ENCODE peak calls at places on chromosomes 16 and 17, in seven cellular contexts. D, T, H, K, R, W and C are unnamed samples. For H3K27me3, the result is how much of the 10 kb centered on the place peaks cover.

GRCh38 chr16:28587386-28587785 is 9.5 kb downstream of the SULT1A2 start:
- DNase-seq in K (no peak), R (no peak), H (no peak), D (no peak), T (no peak), W (no peak), C (no peak)

GRCh38 chr16:81645303-81645702 is 133.8 kb upstream of the PLCG2 start:
- DNase-seq in K (peak), R (no peak), D (peak), H (peak), T (no peak), W (no peak), C (no peak)

GRCh38 chr16:2689968-2690830 is 7.9 kb downstream of the KCTD5 start:
- DNase-seq in H (no peak), R (peak), T (no peak), K (no peak), W (no peak), D (no peak), C (no peak)

GRCh38 chr17:16926061-16926511 is 45.8 kb downstream of the TNFRSF13B start:
- DNase-seq in T (no peak), W (no peak), D (no peak), H (no peak), R (peak), K (peak), C (peak)

GRCh38 chr17:5780476-5780875 is 196.2 kb upstream of the NLRP1 start:
- DNase-seq in H (no peak), W (no peak), R (no peak), T (no peak), K (no peak), D (no peak), C (no peak)

GRCh38 chr17:64780096-64781012 is 118.2 kb upstream of the SMURF2 start:
- DNase-seq in K (peak), R (peak), T (peak), D (peak), W (peak), H (peak), C (peak)

GRCh38 chr17:76683921-76684745 is 26.6 kb downstream of the MXRA7 start:
- DNase-seq in R (no peak), W (peak), D (no peak), T (no peak), K (no peak), H (no peak), C (no peak)

GRCh38 chr16:4550587-4550986 is 5.6 kb upstream of the C16orf96 start:
- DNase-seq in R (no peak), T (no peak), D (no peak), W (no peak), K (no peak), H (no peak), C (no peak)

GRCh38 chr16:26012376-26012775 is 320.6 kb downstream of the HS3ST4 start:
- DNase-seq in D (no peak), H (no peak), T (no peak), W (no peak), K (no peak), R (no peak), C (no peak)

GRCh38 chr17:58679263-58680037 is 12.4 kb downstream of the TEX14 start:
- DNase-seq in H (no peak), D (no peak), T (peak), W (no peak), R (no peak), K (no peak), C (no peak)

GRCh38 chr16:27952811-27953210 is 110.7 kb downstream of the GSG1L start:
- DNase-seq in H (no peak), T (no peak), K (no peak), R (no peak), D (no peak), W (no peak), C (no peak)

GRCh38 chr16:86572616-86573015 is 5.7 kb upstream of the FOXL1 start:
- DNase-seq in D (no peak), H (no peak), K (no peak), W (no peak), R (no peak), T (no peak), C (no peak)

GRCh38 chr17:29625037-29625750 is 2.5 kb upstream of the CORO6 start:
- DNase-seq in W (no peak), T (peak), K (no peak), D (no peak), R (peak), H (no peak), C (no peak)

GRCh38 chr16:48450367-48450766 is 65.2 kb upstream of the SIAH1 start:
- DNase-seq in H (no peak), K (no peak), D (no peak), W (no peak), T (no peak), R (no peak), C (no peak)

GRCh38 chr16:75931970-75932369 is 205.7 kb upstream of the CPHXL start:
- DNase-seq in T (no peak), H (no peak), D (no peak), W (no peak), K (no peak), R (no peak), C (no peak)

GRCh38 chr16:1054660-1055556 is 17.6 kb upstream of the SSTR5 start:
- DNase-seq in W (peak), K (peak), D (peak), R (peak), H (peak), T (peak), C (peak)

GRCh38 chr16:14071576-14072271 is 605 bp downstream of the MRTFB start:
- DNase-seq in D (peak), K (no peak), R (no peak), W (no peak), T (peak), H (no peak), C (no peak)

GRCh38 chr16:84144301-84144858 is 597 bp downstream of the HSDL1 start:
- DNase-seq in D (peak), R (no peak), W (peak), T (peak), H (peak), K (peak), C (peak)

GRCh38 chr17:32689348-32689747 is 187.6 kb downstream of the MYO1D start:
- DNase-seq in W (no peak), H (no peak), K (no peak), T (no peak), R (no peak), D (no peak), C (no peak)

GRCh38 chr17:78375401-78376079 is 2.9 kb upstream of the PGS1 start:
- DNase-seq in R (no peak), W (no peak), K (no peak), T (no peak), H (peak), D (no peak), C (no peak)

GRCh38 chr16:28623172-28623711 is 13.4 kb upstream of the SULT1A1 start:
- DNase-seq in R (peak), H (peak), W (peak), T (peak), D (peak), K (peak), C (peak)

GRCh38 chr16:31880322-31880979 is 6.8 kb downstream of the ZNF267 start:
- DNase-seq in H (no peak), T (no peak), D (peak), R (no peak), K (no peak), W (no peak), C (no peak)

GRCh38 chr17:32289454-32289853 is 23.8 kb downstream of the RHBDL3 start:
- DNase-seq in K (no peak), T (peak), D (no peak), H (no peak), R (no peak), W (no peak), C (no peak)

GRCh38 chr16:81723098-81723723 is 55.9 kb upstream of the PLCG2 start:
- DNase-seq in R (no peak), K (no peak), D (no peak), H (no peak), W (no peak), T (peak), C (no peak)

GRCh38 chr17:76446449-76447231 is 6.3 kb downstream of the UBE2O start:
- DNase-seq in W (no peak), R (no peak), T (peak), H (no peak), K (no peak), D (peak), C (peak)

GRCh38 chr17:28521296-28522085 is 15.3 kb downstream of the FOXN1 start:
- DNase-seq in T (peak), D (no peak), K (no peak), H (no peak), W (no peak), R (no peak), C (no peak)

GRCh38 chr16:89050119-89050867 is 43.4 kb upstream of the ACSF3 start:
- DNase-seq in T (no peak), D (no peak), W (no peak), R (peak), K (no peak), H (peak), C (no peak)

GRCh38 chr17:62614142-62614541 is 13.3 kb upstream of the MRC2 start:
- DNase-seq in T (no peak), K (no peak), D (no peak), W (peak), H (no peak), R (peak), C (no peak)

GRCh38 chr17:35214192-35214591 is 20.0 kb upstream of the SLC35G3 start:
- DNase-seq in T (no peak), D (no peak), R (no peak), H (no peak), K (no peak), W (no peak), C (no peak)

GRCh38 chr17:36104601-36105000 is 974 bp downstream of the CCL4 start:
- DNase-seq in R (no peak), K (no peak), H (no peak), D (no peak), W (no peak), T (no peak), C (no peak)

GRCh38 chr16:83831451-83831987 is 23.7 kb downstream of the HSBP1 start:
- DNase-seq in K (no peak), T (peak), D (no peak), R (no peak), H (no peak), W (no peak), C (peak)

GRCh38 chr16:53950677-53951076 is 246.7 kb downstream of the FTO start:
- DNase-seq in T (no peak), R (no peak), D (no peak), K (no peak), H (no peak), W (no peak), C (no peak)

GRCh38 chr16:87684106-87684677 is 81.6 kb downstream of the KLHDC4 start:
- DNase-seq in H (no peak), R (no peak), K (no peak), D (no peak), T (no peak), W (no peak), C (no peak)

GRCh38 chr16:87682852-87683399 is 80.6 kb downstream of the JPH3 start:
- DNase-seq in K (no peak), H (no peak), D (no peak), W (no peak), T (no peak), R (no peak), C (no peak)

GRCh38 chr16:87679593-87680271 is 77.4 kb downstream of the JPH3 start:
- DNase-seq in R (no peak), T (no peak), K (no peak), D (no peak), W (no peak), H (no peak), C (no peak)

GRCh38 chr16:87680272-87680644 is 78.0 kb downstream of the JPH3 start:
- DNase-seq in D (no peak), R (no peak), H (no peak), T (no peak), W (no peak), K (no peak), C (no peak)

GRCh38 chr16:87681990-87682570 is 79.8 kb downstream of the JPH3 start:
- DNase-seq in W (no peak), R (no peak), D (no peak), K (no peak), H (no peak), T (peak), C (no peak)
- TF ChIP-seq CTCF in W (no peak), R (no peak), D (no peak), K (no peak), H (no peak), T (peak), C (no peak)

GRCh38 chr17:66915204-66915611 is 49.3 kb upstream of the CACNG4 start:
- DNase-seq in T (peak), H (no peak), R (peak), D (no peak), W (no peak), K (peak), C (no peak)
- H3K27me3 ChIP-seq in T (under half), H (under half), R (under half), D (under half), W (under half), K (under half), C (under half)

DNA sequence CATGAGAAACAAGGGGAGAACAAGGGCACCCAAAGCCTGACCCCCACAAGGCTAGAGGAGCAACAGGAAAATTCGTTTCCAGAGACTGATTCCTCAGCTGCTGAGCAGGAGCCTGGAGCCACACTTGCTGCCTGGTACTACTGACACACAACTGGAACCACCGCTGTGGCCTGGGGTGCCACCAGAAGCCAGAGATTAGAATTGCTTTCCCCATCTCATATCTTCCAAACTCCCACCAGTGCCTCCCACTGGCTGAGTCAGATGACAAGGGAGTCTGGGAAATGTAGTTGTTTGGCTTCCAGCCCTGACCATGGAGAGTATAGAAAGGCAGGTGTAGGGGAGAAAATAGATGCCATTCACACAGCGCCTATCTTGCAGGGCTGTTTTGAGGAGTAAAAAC is 4.1 kb upstream of the TMEM11 start:
- DNase-seq in R (no peak), T (peak), D (no peak), K (no peak), H (no peak), W (no peak), C (no peak)
- TF ChIP-seq CTCF in R (no peak), T (peak), D (no peak), K (no peak), H (no peak), W (no peak), C (no peak)

GRCh38 chr17:82388922-82389283 is 17.3 kb downstream of the UTS2R start:
- DNase-seq in H (no peak), T (no peak), K (no peak), W (no peak), R (no peak), D (no peak), C (no peak)

GRCh38 chr17:82390860-82391435 is 19.4 kb downstream of the UTS2R start:
- DNase-seq in R (no peak), T (no peak), H (no peak), D (no peak), W (no peak), K (no peak), C (no peak)

GRCh38 chr17:82390015-82390859 is 18.7 kb downstream of the UTS2R start:
- DNase-seq in R (no peak), T (no peak), D (no peak), W (no peak), K (no peak), H (no peak), C (no peak)

GRCh38 chr17:82388223-82388921 is 16.8 kb downstream of the UTS2R start:
- DNase-seq in H (no peak), K (peak), D (peak), T (no peak), W (peak), R (peak), C (peak)

GRCh38 chr17:82389379-82389778 is 17.8 kb downstream of the UTS2R start:
- DNase-seq in H (no peak), K (no peak), W (no peak), D (no peak), T (no peak), R (no peak), C (no peak)
- H3K27me3 ChIP-seq in H (under half), K (under half), W (under half), D (under half), T (under half), R (under half), C (under half)

DNA sequence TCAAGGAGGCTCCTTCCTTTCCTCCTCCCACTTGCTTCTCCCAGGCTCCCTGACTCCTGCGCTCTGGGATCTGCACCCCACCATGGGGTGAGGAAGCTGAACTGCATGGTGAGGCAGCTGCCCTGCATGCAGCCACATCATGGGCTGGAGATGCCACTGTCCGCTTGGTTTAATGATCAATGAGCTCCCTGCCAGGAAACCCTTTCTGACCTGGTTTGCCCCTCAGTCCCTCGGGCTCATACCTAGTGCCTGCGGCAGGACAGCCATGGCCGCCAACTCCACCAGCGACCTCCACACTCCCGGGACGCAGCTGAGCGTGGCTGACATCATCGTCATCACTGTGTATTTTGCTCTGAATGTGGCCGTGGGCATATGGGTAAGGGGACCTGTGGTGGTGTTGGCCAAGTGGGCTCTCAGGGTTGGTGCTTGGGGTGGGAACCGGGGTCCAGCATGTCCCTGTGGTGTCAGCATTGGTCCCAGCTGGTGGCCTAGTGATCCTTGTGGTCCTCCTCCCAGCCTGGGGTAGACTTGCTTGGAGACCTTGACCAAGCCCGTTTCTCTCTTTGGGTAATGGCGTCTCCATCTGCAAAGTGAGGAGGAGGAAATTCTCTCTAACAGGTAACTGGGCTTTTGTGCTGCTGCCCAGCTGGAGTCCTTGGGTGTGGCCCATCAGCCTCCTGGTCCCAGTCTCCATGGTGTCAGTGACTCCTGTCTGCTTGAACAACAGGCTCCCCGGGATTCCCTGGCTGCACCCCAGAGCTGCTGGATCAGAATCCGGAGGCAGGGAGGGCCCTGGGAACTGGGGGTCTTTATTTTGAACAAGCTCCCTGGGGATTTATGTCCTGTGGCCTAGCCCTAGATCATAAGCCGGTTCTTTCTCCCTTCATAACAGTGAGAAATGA is at the start of gene SLC5A10:
- DNase-seq in K (no peak), T (peak), W (no peak), H (no peak), R (no peak), D (no peak), C (no peak)
- TF ChIP-seq CTCF in K (no peak), T (peak), W (no peak), H (peak), R (no peak), D (no peak), C (peak)

GRCh38 chr17:80253631-80254395 is 6.8 kb upstream of the RNF213 start:
- DNase-seq in H (no peak), K (no peak), T (no peak), D (no peak), R (peak), W (no peak), C (no peak)

GRCh38 chr17:80251966-80252365 is 8.7 kb upstream of the RNF213 start:
- DNase-seq in H (no peak), K (no peak), T (no peak), D (no peak), W (no peak), R (peak), C (peak)

GRCh38 chr17:80256034-80256350 is 4.7 kb upstream of the RNF213 start:
- DNase-seq in H (no peak), W (no peak), T (no peak), R (no peak), D (no peak), K (no peak), C (no peak)

GRCh38 chr17:80254396-80255241 is 6.0 kb upstream of the RNF213 start:
- DNase-seq in H (no peak), K (peak), W (no peak), R (peak), T (no peak), D (peak), C (no peak)

DNA sequence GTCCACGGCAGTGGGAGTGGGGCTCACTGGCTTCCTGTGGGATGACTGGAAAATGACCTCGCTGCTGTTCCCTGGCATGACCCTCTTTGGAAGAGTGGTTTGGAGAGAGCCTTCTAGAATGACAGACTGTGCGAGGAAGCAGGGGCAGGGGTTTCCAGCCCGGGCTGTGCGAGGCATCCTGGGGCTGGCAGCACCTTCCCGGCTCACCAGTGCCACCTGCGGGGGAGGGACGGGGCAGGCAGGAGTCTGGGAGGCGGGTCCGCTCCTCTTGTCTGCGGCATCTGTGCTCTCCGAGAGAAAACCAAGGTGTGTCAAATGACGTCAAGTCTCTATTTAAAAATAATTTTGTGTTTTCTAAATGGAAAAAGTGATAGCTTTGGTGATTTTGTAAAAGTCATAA is 7.8 kb upstream of the RNF213 start:
- DNase-seq in W (peak), H (peak), D (peak), T (peak), K (peak), R (peak), C (peak)
- H3K27me3 ChIP-seq in W (under half), H (under half), D (under half), T (under half), K (under half), R (under half), C (under half)

GRCh38 chr16:77169650-77170236 is 21.2 kb upstream of the MON1B start:
- DNase-seq in H (no peak), D (peak), R (no peak), K (peak), W (no peak), T (peak), C (no peak)
- TF ChIP-seq CTCF in H (peak), D (peak), R (peak), K (peak), W (no peak), T (peak), C (peak)

GRCh38 chr17:60145006-60145935 is 4.5 kb upstream of the CA4 start:
- DNase-seq in W (no peak), K (no peak), D (no peak), R (no peak), H (no peak), T (peak), C (no peak)
- H3K27me3 ChIP-seq in W (under half), K (half or more), D (under half), R (half or more), H (half or more), T (half or more), C (under half)

GRCh38 chr16:51201604-51202003 is 50.5 kb upstream of the SALL1 start:
- DNase-seq in D (no peak), W (no peak), K (no peak), H (no peak), T (peak), R (no peak), C (no peak)
- TF ChIP-seq CTCF in D (no peak), W (no peak), K (no peak), H (no peak), T (peak), R (no peak), C (no peak)

DNA sequence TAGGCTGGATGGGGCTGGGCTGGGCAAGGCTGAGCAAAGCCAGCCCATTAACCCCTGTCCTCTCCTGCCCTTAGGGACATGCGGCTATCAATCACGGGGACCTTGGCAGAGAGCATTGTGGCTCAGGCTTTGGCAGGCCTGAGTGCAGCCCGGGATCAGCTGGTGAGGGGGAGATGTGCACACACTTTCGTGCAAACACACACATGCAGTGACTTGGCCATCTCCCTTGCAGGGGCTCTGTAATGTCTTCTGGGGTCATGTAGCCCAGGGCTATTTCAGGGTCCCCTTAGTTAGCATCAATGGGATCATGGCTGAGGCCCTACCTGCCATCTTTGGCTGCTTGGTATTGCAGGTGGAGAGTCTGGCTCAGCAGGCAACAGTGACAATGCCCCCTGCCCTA is 6.9 kb downstream of the CARMIL2 start:
- DNase-seq in D (no peak), T (no peak), K (no peak), W (no peak), H (no peak), R (no peak), C (no peak)
- H3K27me3 ChIP-seq in D (under half), T (half or more), K (half or more), W (under half), H (half or more), R (half or more), C (under half)